ENCODE peak calls at places on chromosome 11, in seven cellular contexts. K is A549, B is IMR-90, R is prostate gland, O is endothelial cell of umbilical vein, Y is adrenal gland, M is HepG2. Q is an unnamed sample.

GRCh38 chr11:102437026-102437425 is 15.5 kb downstream of the TMEM123 start:
- DNase-seq in K (no peak), B (peak; percentile 41), R (no peak), O (no peak), Y (no peak), M (no peak), Q (no peak)

GRCh38 chr11:101582242-101583052 is 1.4 kb downstream of the TRPC6 start:
- DNase-seq in K (peak; percentile 14), B (peak; percentile 31), R (no peak), O (no peak), Y (no peak), M (no peak), Q (no peak)

GRCh38 chr11:19597876-19598275 is 114.8 kb upstream of the NAV2 start:
- DNase-seq in K (no peak), B (no peak), R (no peak), O (no peak), Y (no peak), M (no peak), Q (no peak)

GRCh38 chr11:116043857-116044256 is 539.6 kb upstream of the CADM1 start:
- DNase-seq in K (no peak), B (no peak), R (no peak), O (no peak), Y (no peak), M (no peak), Q (no peak)

GRCh38 chr11:120028181-120028935 is 109.6 kb downstream of the TRIM29 start:
- DNase-seq in K (no peak), B (no peak), R (no peak), O (no peak), Y (no peak), M (no peak), Q (no peak)

GRCh38 chr11:90220391-90220790 is 2.5 kb downstream of the CHORDC1 start:
- DNase-seq in K (peak; percentile 7), B (peak; percentile 72), R (no peak), O (peak; percentile 36), Y (no peak), M (no peak), Q (peak; percentile 5)

GRCh38 chr11:27401760-27402316 is 38.8 kb upstream of the CCDC34 start:
- DNase-seq in K (no peak), B (no peak), R (no peak), O (no peak), Y (no peak), M (peak; percentile 85), Q (no peak)

GRCh38 chr11:30635401-30635989 is 49.3 kb upstream of the MPPED2 start:
- DNase-seq in K (no peak), B (peak; percentile 1), R (no peak), O (peak; percentile 1), Y (no peak), M (no peak), Q (peak; percentile 1)

GRCh38 chr11:112113539-112114457 is 27.1 kb downstream of the SDHD start:
- DNase-seq in K (peak; percentile 31), B (peak; percentile 69), R (peak; percentile 10), O (peak; percentile 39), Y (no peak), M (peak; percentile 54), Q (peak; percentile 54)

DNA sequence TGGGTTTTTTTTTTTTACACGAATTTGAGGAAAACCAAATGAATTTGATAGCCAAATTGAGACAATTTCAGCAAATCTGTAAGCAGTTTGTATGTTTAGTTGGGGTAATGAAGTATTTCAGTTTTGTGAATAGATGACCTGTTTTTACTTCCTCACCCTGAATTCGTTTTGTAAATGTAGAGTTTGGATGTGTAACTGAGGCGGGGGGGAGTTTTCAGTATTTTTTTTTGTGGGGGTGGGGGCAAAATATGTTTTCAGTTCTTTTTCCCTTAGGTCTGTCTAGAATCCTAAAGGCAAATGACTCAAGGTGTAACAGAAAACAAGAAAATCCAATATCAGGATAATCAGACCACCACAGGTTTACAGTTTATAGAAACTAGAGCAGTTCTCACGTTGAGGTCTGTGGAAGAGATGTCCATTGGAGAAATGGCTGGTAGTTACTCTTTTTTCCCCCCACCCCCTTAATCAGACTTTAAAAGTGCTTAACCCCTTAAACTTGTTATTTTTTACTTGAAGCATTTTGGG is 2.2 kb downstream of the MALAT1 start:
- DNase-seq in K (no peak), B (peak; percentile 42), R (no peak), O (no peak), Y (no peak), M (no peak), Q (peak; percentile 82)
- TF ChIP-seq POLR2A in K (no peak), B (no peak), R (peak; percentile 17), O (no peak), Y (no peak), M (no peak), Q (no peak)

DNA sequence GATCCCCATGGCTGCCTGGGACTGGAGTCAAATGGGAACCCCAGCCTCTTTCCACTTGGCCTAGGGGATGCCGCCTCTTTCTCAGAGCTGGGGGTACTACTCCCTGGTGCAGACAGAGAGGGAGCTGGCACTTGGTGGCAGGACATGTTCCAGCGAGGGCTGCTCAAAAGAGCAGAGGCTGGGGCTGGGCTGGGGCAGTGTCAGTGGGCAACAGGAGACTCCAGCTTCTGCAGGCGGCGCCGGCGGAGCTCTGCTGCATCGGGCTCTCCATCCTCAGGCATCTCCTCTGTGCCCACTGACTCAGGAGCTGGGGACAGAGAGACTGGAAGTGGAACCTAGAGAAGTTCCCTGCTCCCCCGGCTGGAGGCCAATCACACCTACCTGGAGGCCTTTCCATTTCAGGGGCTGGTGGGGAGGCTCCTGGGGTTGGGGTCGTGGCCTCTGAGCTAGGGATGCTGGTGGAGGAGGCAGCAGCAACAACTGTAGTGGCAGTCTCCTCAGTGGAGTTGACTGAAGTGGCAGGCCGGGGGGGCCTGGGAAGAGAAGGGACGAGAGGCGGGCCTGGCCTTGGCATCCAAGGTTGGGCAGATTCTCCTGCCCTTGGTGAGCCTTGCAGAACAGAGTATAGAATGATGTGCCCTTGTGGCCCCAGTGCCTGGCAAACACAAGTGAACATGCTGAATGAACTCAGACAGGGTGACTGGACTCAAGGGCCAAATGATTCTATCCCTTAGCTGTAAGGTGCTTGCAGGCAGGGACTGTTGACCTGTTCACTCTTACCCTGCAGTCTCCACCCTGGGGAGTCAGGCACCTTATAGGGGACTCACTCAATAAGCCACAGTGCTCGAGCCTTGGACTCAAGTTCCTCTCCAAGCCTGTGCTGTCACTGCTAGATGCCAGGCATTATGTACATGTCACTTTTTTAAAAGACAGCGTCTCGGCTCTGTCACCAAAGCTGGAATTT is 5.9 kb downstream of the SYVN1 start:
- DNase-seq in K (no peak), B (no peak), R (no peak), O (no peak), Y (peak; percentile 35), M (no peak), Q (no peak)
- TF ChIP-seq POLR2A in K (no peak), B (no peak), R (no peak), O (no peak), Y (no peak), M (peak; percentile 7), Q (peak; percentile 39)

GRCh38 chr11:132848336-132848735 is 684.0 kb downstream of the OPCML start:
- DNase-seq in K (no peak), B (peak; percentile 7), R (no peak), O (no peak), Y (no peak), M (no peak), Q (no peak)
- TF ChIP-seq POLR2A in K (no peak), B (no peak), R (no peak), O (no peak), Y (no peak), M (no peak), Q (no peak)

GRCh38 chr11:13462928-13463778 is at the start of gene BTBD10:
- DNase-seq in K (peak; percentile 86), B (peak; percentile 93), R (peak; percentile 93), O (peak; percentile 97), Y (peak; percentile 92), M (peak; percentile 89), Q (peak; percentile 95)
- TF ChIP-seq POLR2A in K (peak; percentile 96), B (peak; percentile 85), R (peak; percentile 91), O (peak; percentile 86), Y (peak; percentile 74), M (peak; percentile 98), Q (peak; percentile 98)

Q was measured in erythroblast.